ENCODE peak calls at places on chromosomes 3 and 15, in ten cellular contexts. R is thoracic aorta, Z is left ventricle myocardium inferior, T is IMR-90, D is heart left ventricle, A is cardiac muscle cell, M is AG04450, E is pancreas, X is body of pancreas, J is keratinocyte. N is an unnamed sample.
A peak's percentile ranks its signal among the peaks of the same experiment; 100 is the strongest.

GRCh38 chr3:125168711-125169410 is 43.7 kb downstream of the SLC12A8 start:
- DNase-seq in R (no peak), Z (no peak), T (peak; percentile 66), D (peak; percentile 63), A (no peak), M (no peak), E (no peak), X (no peak), J (no peak), N (no peak)

GRCh38 chr3:71520186-71521020 is 63.1 kb downstream of the FOXP1 start:
- DNase-seq in R (no peak), Z (no peak), T (peak; percentile 47), D (no peak), A (no peak), M (no peak), E (no peak), X (no peak), J (no peak), N (no peak)

GRCh38 chr3:38990621-38991020 is 61.1 kb downstream of the SCN11A start:
- DNase-seq in R (no peak), Z (no peak), T (peak; percentile 30), D (no peak), A (no peak), M (no peak), E (no peak), X (no peak), J (no peak), N (no peak)

GRCh38 chr15:40379374-40379773 is 3.1 kb upstream of the KNSTRN start:
- DNase-seq in R (no peak), Z (no peak), T (no peak), D (no peak), A (no peak), M (no peak), E (no peak), X (peak; percentile 50), J (no peak), N (no peak)

GRCh38 chr3:40588406-40588805 is 63.6 kb downstream of the ZNF621 start:
- DNase-seq in R (no peak), Z (no peak), T (no peak), D (no peak), A (no peak), M (no peak), E (no peak), X (no peak), J (no peak), N (no peak)

GRCh38 chr3:168977696-168978374 is 685.7 kb downstream of the MECOM start:
- DNase-seq in R (no peak), Z (no peak), T (peak; percentile 44), D (no peak), A (peak; percentile 10), M (no peak), E (no peak), X (no peak), J (no peak), N (no peak)

GRCh38 chr15:96331141-96331941 is 841 bp downstream of the NR2F2 start:
- DNase-seq in R (no peak), Z (no peak), T (no peak), D (peak; percentile 49), A (no peak), M (no peak), E (peak; percentile 56), X (peak; percentile 22), J (no peak), N (no peak)

GRCh38 chr3:9302425-9303181 is 53.2 kb upstream of the SRGAP3 start:
- DNase-seq in R (peak; percentile 12), Z (peak; percentile 72), T (peak; percentile 71), D (peak; percentile 83), A (peak; percentile 90), M (peak; percentile 54), E (peak; percentile 75), X (peak; percentile 77), J (peak; percentile 94), N (peak; percentile 84)

GRCh38 chr3:64220161-64220560 is 5.1 kb downstream of the PRICKLE2 start:
- DNase-seq in R (no peak), Z (no peak), T (peak; percentile 63), D (no peak), A (peak; percentile 40), M (no peak), E (no peak), X (no peak), J (no peak), N (no peak)

GRCh38 chr3:120645083-120645800 is 36.8 kb downstream of the HGD start:
- DNase-seq in R (no peak), Z (no peak), T (peak; percentile 22), D (no peak), A (no peak), M (no peak), E (no peak), X (no peak), J (no peak), N (no peak)

GRCh38 chr3:184178522-184179138 is 4.0 kb downstream of the AP2M1 start:
- DNase-seq in R (no peak), Z (no peak), T (peak; percentile 36), D (no peak), A (no peak), M (no peak), E (no peak), X (no peak), J (no peak), N (no peak)

GRCh38 chr15:74127954-74128784 is 2.2 kb upstream of the ISLR2 start:
- DNase-seq in R (no peak), Z (no peak), T (no peak), D (peak; percentile 42), A (peak; percentile 53), M (no peak), E (no peak), X (no peak), J (no peak), N (no peak)

GRCh38 chr15:67384761-67385160 is 130.2 kb downstream of the IQCH start:
- DNase-seq in R (no peak), Z (no peak), T (no peak), D (no peak), A (no peak), M (no peak), E (no peak), X (no peak), J (no peak), N (no peak)

GRCh38 chr3:89847955-89848354 is 740.5 kb downstream of the EPHA3 start:
- DNase-seq in R (no peak), Z (no peak), T (no peak), D (no peak), A (no peak), M (no peak), E (no peak), X (no peak), J (no peak), N (no peak)

GRCh38 chr3:192851821-192852352 is 65.8 kb downstream of the MB21D2 start:
- DNase-seq in R (peak; percentile 28), Z (no peak), T (peak; percentile 42), D (peak; percentile 64), A (no peak), M (no peak), E (peak; percentile 88), X (peak; percentile 91), J (peak; percentile 59), N (peak; percentile 80)

GRCh38 chr3:43953814-43954241 is 263.1 kb downstream of the ABHD5 start:
- DNase-seq in R (no peak), Z (no peak), T (peak; percentile 24), D (no peak), A (no peak), M (peak; percentile 1), E (no peak), X (no peak), J (no peak), N (no peak)

GRCh38 chr15:97745481-97746071 is 214.9 kb upstream of the ARRDC4 start:
- DNase-seq in R (no peak), Z (no peak), T (no peak), D (no peak), A (peak; percentile 53), M (no peak), E (no peak), X (peak; percentile 16), J (no peak), N (no peak)

GRCh38 chr3:32106132-32106928 is at the start of gene GPD1L:
- DNase-seq in R (peak; percentile 55), Z (peak; percentile 96), T (peak; percentile 88), D (peak; percentile 97), A (peak; percentile 96), M (peak; percentile 53), E (peak; percentile 98), X (peak; percentile 95), J (peak; percentile 53), N (peak; percentile 90)

DNA sequence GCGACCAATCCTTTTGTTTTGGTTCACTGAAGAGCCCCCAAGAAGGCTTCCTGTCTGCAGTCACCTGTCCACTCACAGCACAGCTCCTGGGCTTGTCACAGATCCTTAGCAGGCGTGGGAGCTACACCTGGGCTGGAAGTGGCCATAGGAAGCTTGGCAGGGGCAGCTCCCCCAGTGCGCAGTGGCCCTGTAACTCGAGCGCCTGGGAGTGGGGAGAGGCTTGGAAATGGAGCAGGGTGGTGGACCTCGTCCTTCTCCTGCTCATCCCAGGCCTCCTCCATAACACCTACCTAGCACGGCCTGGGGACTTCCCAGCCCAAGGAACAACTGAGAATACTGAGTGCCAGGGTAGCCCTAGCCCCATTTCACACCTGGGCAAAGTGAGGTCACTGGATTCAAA is 19.3 kb upstream of the TGM5 start:
- DNase-seq in R (no peak), Z (no peak), T (no peak), D (no peak), A (no peak), M (no peak), E (no peak), X (no peak), J (no peak), N (no peak)
- H3K27ac ChIP-seq in R (no peak overlapping the region), Z (no peak overlapping the region), T (no peak overlapping the region), D (no peak overlapping the region), A (no peak overlapping the region), M (no peak overlapping the region), E (no peak overlapping the region), X (no peak overlapping the region), J (no peak overlapping the region), N (no peak overlapping the region)

GRCh38 chr3:111728566-111728935 is 130.5 kb upstream of the PHLDB2 start:
- DNase-seq in R (no peak), Z (no peak), T (no peak), D (no peak), A (no peak), M (no peak), E (no peak), X (no peak), J (no peak), N (no peak)
- TF ChIP-seq CTCF in R (no peak), Z (no peak), T (no peak), D (no peak), A (no peak), M (no peak), E (no peak), X (no peak), J (no peak), N (no peak)

DNA sequence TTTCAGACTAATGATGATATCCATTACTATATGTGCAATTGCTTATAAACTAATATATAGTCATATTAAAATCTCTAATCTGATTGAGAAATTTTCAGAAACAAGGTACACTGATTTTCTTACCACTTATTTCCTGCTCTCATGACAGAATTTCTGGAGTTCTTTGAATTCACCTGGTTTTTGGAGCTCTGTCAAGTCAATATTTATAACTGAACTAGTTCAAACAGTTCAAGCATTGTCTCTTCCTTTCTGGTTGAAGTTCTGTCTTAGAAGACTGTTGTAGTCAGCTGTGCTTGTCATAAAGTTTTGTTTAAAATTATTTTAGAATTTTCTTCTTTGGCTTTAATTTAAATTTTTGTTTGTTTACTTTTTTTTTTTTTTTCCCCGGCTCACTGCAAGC is 239.9 kb upstream of the CTDSPL start:
- DNase-seq in R (no peak), Z (no peak), T (no peak), D (no peak), A (no peak), M (no peak), E (no peak), X (no peak), J (no peak), N (no peak)
- H3K9me3 ChIP-seq in R (no peaks in the 10 kb centered on the region), Z (no peaks in the 10 kb centered on the region), T (no peaks in the 10 kb centered on the region), D (no peaks in the 10 kb centered on the region), A (no peaks in the 10 kb centered on the region), M (no peaks in the 10 kb centered on the region), E (no peaks in the 10 kb centered on the region), X (no peaks in the 10 kb centered on the region), J (no peaks in the 10 kb centered on the region), N (no peaks in the 10 kb centered on the region)

GRCh38 chr15:64070965-64071851 is 22.4 kb downstream of the CIAO2A start:
- DNase-seq in R (peak; percentile 13), Z (no peak), T (peak; percentile 88), D (no peak), A (no peak), M (peak; percentile 39), E (peak; percentile 67), X (peak; percentile 84), J (no peak), N (no peak)
- H3K27ac ChIP-seq in R (no peak overlapping the region), Z (peak overlapping the region; percentile 72), T (peak overlapping the region; percentile 42), D (peak overlapping the region; percentile 50), A (peak overlapping the region; percentile 52), M (peak overlapping the region; percentile 0), E (peak overlapping the region; percentile 80), X (peak overlapping the region; percentile 76), J (no peak overlapping the region), N (peak overlapping the region; percentile 70)

N was measured in Peyer's patch.